ENCODE peak calls at places on chromosome 19, in seven cellular contexts. P, H, C, O, I, E and Z are unnamed samples.

GRCh38 chr19:4866595-4867424 is 657 bp downstream of the PLIN3 start:
- DNase-seq in E (peak), H (peak), C (peak), P (peak), I (no peak), O (peak), Z (no peak)

GRCh38 chr19:40668991-40669614 is 21.3 kb downstream of the NUMBL start:
- DNase-seq in I (no peak), P (no peak), C (no peak), O (no peak), H (no peak), E (no peak), Z (no peak)

GRCh38 chr19:8094336-8094735 is 41.8 kb downstream of the CCL25 start:
- DNase-seq in C (no peak), P (no peak), H (no peak), E (no peak), O (no peak), I (no peak), Z (no peak)

GRCh38 chr19:10109528-10109927 is 2.0 kb upstream of the P2RY11 start:
- DNase-seq in C (no peak), H (no peak), I (no peak), E (no peak), O (no peak), P (no peak), Z (no peak)

GRCh38 chr19:48061401-48062344 is 17.8 kb upstream of the CABP5 start:
- DNase-seq in I (no peak), P (no peak), H (no peak), O (no peak), C (no peak), E (no peak), Z (no peak)

GRCh38 chr19:22332924-22333323 is 46.7 kb downstream of the ZNF729 start:
- DNase-seq in E (no peak), H (peak), O (peak), I (no peak), C (no peak), P (no peak), Z (no peak)

GRCh38 chr19:958967-959685 is 25.0 kb upstream of the WDR18 start:
- DNase-seq in P (no peak), E (no peak), O (peak), I (peak), H (peak), C (peak), Z (no peak)

GRCh38 chr19:3389876-3390361 is 23.5 kb downstream of the NFIC start:
- DNase-seq in E (no peak), I (no peak), C (no peak), H (no peak), P (no peak), O (peak), Z (no peak)

GRCh38 chr19:19504754-19505668 is 10.3 kb downstream of the TSSK6 start:
- DNase-seq in I (no peak), P (no peak), H (no peak), O (no peak), C (no peak), E (no peak), Z (no peak)

GRCh38 chr19:41872384-41872774 is 4.7 kb upstream of the CD79A start:
- DNase-seq in H (no peak), C (no peak), O (peak), P (peak), I (no peak), E (no peak), Z (no peak)

GRCh38 chr19:35403116-35403760 is 32.4 kb downstream of the GPR42 start:
- DNase-seq in O (no peak), E (no peak), I (no peak), H (no peak), P (peak), C (no peak), Z (no peak)